ENCODE peak calls at places on chromosomes 11 and 22, in ten cellular contexts. One of them, this sample, is unnamed.

GRCh38 chr11:45798793-45799441 is 6.0 kb upstream of the SLC35C1 start:
- DNase-seq in B cell: no peak
- DNase-seq in lower lobe of right lung: peak
- DNase-seq in GM06990: no peak
- DNase-seq in cardiac fibroblast: no peak
- DNase-seq in upper lobe of left lung: no peak
- DNase-seq in chondrocyte: no peak
- DNase-seq in Calu3: no peak
- DNase-seq in HL-60: no peak
- DNase-seq in cardiac muscle cell: no peak
- DNase-seq in this sample: no peak

GRCh38 chr11:119710417-119710816 is 18.6 kb downstream of the NECTIN1 start:
- DNase-seq in cardiac muscle cell: no peak
- DNase-seq in GM06990: no peak
- DNase-seq in cardiac fibroblast: no peak
- DNase-seq in lower lobe of right lung: no peak
- DNase-seq in chondrocyte: no peak
- DNase-seq in B cell: no peak
- DNase-seq in Calu3: no peak
- DNase-seq in upper lobe of left lung: no peak
- DNase-seq in HL-60: no peak
- DNase-seq in this sample: no peak

GRCh38 chr11:116108161-116108560 is 603.9 kb upstream of the CADM1 start:
- DNase-seq in lower lobe of right lung: no peak
- DNase-seq in cardiac fibroblast: no peak
- DNase-seq in Calu3: no peak
- DNase-seq in cardiac muscle cell: no peak
- DNase-seq in HL-60: no peak
- DNase-seq in chondrocyte: no peak
- DNase-seq in upper lobe of left lung: no peak
- DNase-seq in B cell: no peak
- DNase-seq in GM06990: no peak
- DNase-seq in this sample: no peak

GRCh38 chr22:50738649-50739227 is 734 bp downstream of the ACR start:
- DNase-seq in cardiac fibroblast: no peak
- DNase-seq in B cell: no peak
- DNase-seq in lower lobe of right lung: no peak
- DNase-seq in chondrocyte: no peak
- DNase-seq in GM06990: no peak
- DNase-seq in cardiac muscle cell: no peak
- DNase-seq in upper lobe of left lung: no peak
- DNase-seq in HL-60: no peak
- DNase-seq in Calu3: no peak
- DNase-seq in this sample: no peak

GRCh38 chr11:73143126-73143838 is 1.2 kb upstream of the FCHSD2 start:
- DNase-seq in B cell: no peak
- DNase-seq in cardiac fibroblast: peak
- DNase-seq in upper lobe of left lung: no peak
- DNase-seq in Calu3: no peak
- DNase-seq in HL-60: peak
- DNase-seq in cardiac muscle cell: peak
- DNase-seq in lower lobe of right lung: no peak
- DNase-seq in chondrocyte: no peak
- DNase-seq in GM06990: peak
- DNase-seq in this sample: no peak

GRCh38 chr11:44427432-44427831 is 117.5 kb upstream of the ALX4 start:
- DNase-seq in GM06990: no peak
- DNase-seq in B cell: peak
- DNase-seq in lower lobe of right lung: no peak
- DNase-seq in cardiac fibroblast: no peak
- DNase-seq in upper lobe of left lung: no peak
- DNase-seq in HL-60: peak
- DNase-seq in cardiac muscle cell: peak
- DNase-seq in Calu3: peak
- DNase-seq in chondrocyte: no peak
- DNase-seq in this sample: no peak

GRCh38 chr11:34263462-34264186 is 94.2 kb downstream of the ABTB2 start:
- DNase-seq in chondrocyte: no peak
- DNase-seq in upper lobe of left lung: no peak
- DNase-seq in B cell: no peak
- DNase-seq in cardiac muscle cell: no peak
- DNase-seq in GM06990: no peak
- DNase-seq in HL-60: no peak
- DNase-seq in Calu3: peak
- DNase-seq in lower lobe of right lung: peak
- DNase-seq in cardiac fibroblast: peak
- DNase-seq in this sample: peak

GRCh38 chr11:118533769-118534729 is 3.1 kb downstream of the TMEM25 start:
- DNase-seq in B cell: no peak
- DNase-seq in lower lobe of right lung: no peak
- DNase-seq in cardiac fibroblast: no peak
- DNase-seq in Calu3: no peak
- DNase-seq in HL-60: no peak
- DNase-seq in GM06990: no peak
- DNase-seq in upper lobe of left lung: no peak
- DNase-seq in chondrocyte: no peak
- DNase-seq in cardiac muscle cell: no peak
- DNase-seq in this sample: no peak

GRCh38 chr22:50696799-50697561 is 24.4 kb downstream of the SHANK3 start:
- DNase-seq in chondrocyte: peak
- DNase-seq in GM06990: no peak
- DNase-seq in lower lobe of right lung: peak
- DNase-seq in cardiac muscle cell: peak
- DNase-seq in cardiac fibroblast: no peak
- DNase-seq in upper lobe of left lung: peak
- DNase-seq in Calu3: peak
- DNase-seq in B cell: no peak
- DNase-seq in HL-60: no peak
- DNase-seq in this sample: peak

GRCh38 chr11:34525098-34525497 is 11.5 kb upstream of the ELF5 start:
- DNase-seq in upper lobe of left lung: no peak
- DNase-seq in lower lobe of right lung: no peak
- DNase-seq in chondrocyte: no peak
- DNase-seq in GM06990: no peak
- DNase-seq in B cell: no peak
- DNase-seq in Calu3: no peak
- DNase-seq in cardiac fibroblast: no peak
- DNase-seq in HL-60: no peak
- DNase-seq in cardiac muscle cell: no peak
- DNase-seq in this sample: no peak

GRCh38 chr11:64799925-64800632 is 2.9 kb downstream of the MAP4K2 start:
- DNase-seq in lower lobe of right lung: no peak
- DNase-seq in upper lobe of left lung: no peak
- DNase-seq in GM06990: no peak
- DNase-seq in cardiac muscle cell: no peak
- DNase-seq in B cell: no peak
- DNase-seq in cardiac fibroblast: no peak
- DNase-seq in HL-60: no peak
- DNase-seq in chondrocyte: peak
- DNase-seq in Calu3: no peak
- DNase-seq in this sample: no peak

GRCh38 chr22:25334091-25334490 is 114.7 kb downstream of the CRYBB2 start:
- DNase-seq in cardiac muscle cell: peak
- DNase-seq in HL-60: peak
- DNase-seq in lower lobe of right lung: no peak
- DNase-seq in upper lobe of left lung: no peak
- DNase-seq in chondrocyte: no peak
- DNase-seq in cardiac fibroblast: peak
- DNase-seq in Calu3: peak
- DNase-seq in B cell: peak
- DNase-seq in GM06990: no peak
- DNase-seq in this sample: peak

GRCh38 chr11:30478923-30479322 is 107.2 kb downstream of the MPPED2 start:
- DNase-seq in cardiac muscle cell: peak
- DNase-seq in GM06990: no peak
- DNase-seq in upper lobe of left lung: no peak
- DNase-seq in Calu3: no peak
- DNase-seq in cardiac fibroblast: no peak
- DNase-seq in B cell: no peak
- DNase-seq in HL-60: no peak
- DNase-seq in chondrocyte: no peak
- DNase-seq in lower lobe of right lung: no peak
- DNase-seq in this sample: no peak

DNA sequence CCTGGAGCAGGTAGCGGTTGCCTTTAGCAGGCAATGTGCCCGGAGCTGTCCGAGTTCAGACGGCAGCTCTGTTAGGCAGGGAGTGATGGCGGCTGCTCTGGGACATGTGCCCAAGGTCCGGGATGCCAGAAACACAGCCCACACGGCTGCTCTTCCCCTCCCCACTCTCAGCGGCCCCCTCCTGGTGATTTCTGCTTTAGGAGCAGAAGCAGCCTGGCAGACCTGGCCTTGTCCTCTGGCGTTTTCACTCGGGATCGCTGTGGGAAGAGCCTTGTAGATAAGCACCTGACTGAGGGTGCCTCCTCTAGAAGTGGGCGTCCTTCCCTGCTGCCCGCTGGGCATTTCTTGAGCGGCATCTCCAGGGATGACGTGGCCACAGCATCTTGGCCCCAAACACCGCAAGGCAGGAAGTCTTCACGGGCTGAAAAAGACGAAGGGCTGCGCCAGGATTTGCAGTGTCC is 392.2 kb downstream of the TBC1D22A start:
- DNase-seq in HL-60: no peak
- DNase-seq in B cell: no peak
- DNase-seq in lower lobe of right lung: no peak
- DNase-seq in cardiac muscle cell: peak
- DNase-seq in chondrocyte: no peak
- DNase-seq in cardiac fibroblast: peak
- DNase-seq in upper lobe of left lung: no peak
- DNase-seq in Calu3: no peak
- DNase-seq in GM06990: no peak
- DNase-seq in this sample: peak
- TF ChIP-seq CTCF in HL-60: no peak
- TF ChIP-seq CTCF in B cell: no peak
- TF ChIP-seq CTCF in lower lobe of right lung: no peak
- TF ChIP-seq CTCF in cardiac muscle cell: peak
- TF ChIP-seq CTCF in chondrocyte: no peak
- TF ChIP-seq CTCF in cardiac fibroblast: no peak
- TF ChIP-seq CTCF in upper lobe of left lung: no peak
- TF ChIP-seq CTCF in Calu3: no peak
- TF ChIP-seq CTCF in GM06990: no peak
- TF ChIP-seq CTCF in this sample: no peak

GRCh38 chr11:13207270-13207664 is 70.3 kb upstream of the BMAL1 start:
- DNase-seq in cardiac fibroblast: no peak
- DNase-seq in GM06990: no peak
- DNase-seq in HL-60: no peak
- DNase-seq in upper lobe of left lung: no peak
- DNase-seq in lower lobe of right lung: no peak
- DNase-seq in Calu3: no peak
- DNase-seq in chondrocyte: no peak
- DNase-seq in cardiac muscle cell: no peak
- DNase-seq in B cell: no peak
- DNase-seq in this sample: no peak
- TF ChIP-seq CTCF in cardiac fibroblast: peak
- TF ChIP-seq CTCF in GM06990: no peak
- TF ChIP-seq CTCF in HL-60: no peak
- TF ChIP-seq CTCF in upper lobe of left lung: no peak
- TF ChIP-seq CTCF in lower lobe of right lung: no peak
- TF ChIP-seq CTCF in Calu3: no peak
- TF ChIP-seq CTCF in chondrocyte: no peak
- TF ChIP-seq CTCF in cardiac muscle cell: peak
- TF ChIP-seq CTCF in B cell: no peak
- TF ChIP-seq CTCF in this sample: peak

GRCh38 chr11:1881442-1882264 is 10.0 kb downstream of the PRR33 start:
- DNase-seq in cardiac fibroblast: no peak
- DNase-seq in upper lobe of left lung: peak
- DNase-seq in Calu3: no peak
- DNase-seq in lower lobe of right lung: no peak
- DNase-seq in chondrocyte: peak
- DNase-seq in HL-60: no peak
- DNase-seq in cardiac muscle cell: no peak
- DNase-seq in B cell: peak
- DNase-seq in GM06990: no peak
- DNase-seq in this sample: no peak

GRCh38 chr11:1884123-1884415 is 7.6 kb downstream of the PRR33 start:
- DNase-seq in B cell: no peak
- DNase-seq in GM06990: no peak
- DNase-seq in lower lobe of right lung: no peak
- DNase-seq in Calu3: no peak
- DNase-seq in HL-60: no peak
- DNase-seq in chondrocyte: no peak
- DNase-seq in upper lobe of left lung: no peak
- DNase-seq in cardiac muscle cell: no peak
- DNase-seq in cardiac fibroblast: no peak
- DNase-seq in this sample: no peak

GRCh38 chr11:1880746-1881441 is 10.8 kb downstream of the PRR33 start:
- DNase-seq in chondrocyte: peak
- DNase-seq in lower lobe of right lung: no peak
- DNase-seq in Calu3: no peak
- DNase-seq in B cell: no peak
- DNase-seq in cardiac muscle cell: no peak
- DNase-seq in cardiac fibroblast: peak
- DNase-seq in GM06990: no peak
- DNase-seq in HL-60: no peak
- DNase-seq in upper lobe of left lung: peak
- DNase-seq in this sample: no peak

GRCh38 chr11:1883342-1884122 is 8.2 kb downstream of the PRR33 start:
- DNase-seq in cardiac muscle cell: no peak
- DNase-seq in lower lobe of right lung: no peak
- DNase-seq in Calu3: no peak
- DNase-seq in upper lobe of left lung: no peak
- DNase-seq in chondrocyte: peak
- DNase-seq in HL-60: no peak
- DNase-seq in B cell: no peak
- DNase-seq in GM06990: no peak
- DNase-seq in cardiac fibroblast: no peak
- DNase-seq in this sample: no peak

GRCh38 chr11:1882265-1883238 is 9.1 kb downstream of the PRR33 start:
- DNase-seq in chondrocyte: peak
- DNase-seq in GM06990: peak
- DNase-seq in lower lobe of right lung: peak
- DNase-seq in cardiac muscle cell: peak
- DNase-seq in Calu3: peak
- DNase-seq in upper lobe of left lung: peak
- DNase-seq in HL-60: peak
- DNase-seq in B cell: peak
- DNase-seq in cardiac fibroblast: peak
- DNase-seq in this sample: peak
- TF ChIP-seq CTCF in chondrocyte: peak
- TF ChIP-seq CTCF in GM06990: peak
- TF ChIP-seq CTCF in lower lobe of right lung: peak
- TF ChIP-seq CTCF in cardiac muscle cell: peak
- TF ChIP-seq CTCF in Calu3: peak
- TF ChIP-seq CTCF in upper lobe of left lung: peak
- TF ChIP-seq CTCF in HL-60: peak
- TF ChIP-seq CTCF in B cell: peak
- TF ChIP-seq CTCF in cardiac fibroblast: peak
- TF ChIP-seq CTCF in this sample: peak

DNA sequence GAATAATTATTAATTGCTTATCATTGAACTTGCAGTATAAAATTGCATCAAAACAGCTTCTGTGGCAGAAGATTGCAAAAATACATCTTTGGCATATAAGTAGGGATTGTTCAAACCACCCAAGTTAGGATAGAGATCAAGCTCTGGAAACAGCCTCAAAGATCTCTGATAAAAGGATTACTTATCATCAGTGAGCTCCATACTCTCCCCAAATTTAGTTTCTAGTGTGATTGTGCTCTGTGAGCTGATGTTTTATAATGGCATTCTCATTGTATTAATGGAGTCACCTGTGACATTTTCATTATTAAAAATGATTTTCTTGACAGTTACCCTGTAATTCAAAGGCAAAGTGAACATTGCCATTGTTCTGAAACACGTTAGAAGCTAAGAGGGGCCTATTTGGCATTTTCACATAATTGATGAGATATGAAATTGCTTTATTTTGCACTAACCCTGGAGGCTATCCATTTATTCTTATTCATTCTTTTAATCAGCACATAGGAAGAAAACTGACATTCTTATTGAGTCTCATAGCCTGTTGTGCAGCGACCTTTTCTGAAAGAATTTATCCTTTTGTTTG is 626.3 kb upstream of the ANO5 start:
- DNase-seq in cardiac muscle cell: no peak
- DNase-seq in Calu3: no peak
- DNase-seq in cardiac fibroblast: no peak
- DNase-seq in GM06990: no peak
- DNase-seq in chondrocyte: no peak
- DNase-seq in upper lobe of left lung: no peak
- DNase-seq in HL-60: no peak
- DNase-seq in lower lobe of right lung: no peak
- DNase-seq in B cell: no peak
- DNase-seq in this sample: no peak
- TF ChIP-seq CTCF in cardiac muscle cell: no peak
- TF ChIP-seq CTCF in Calu3: no peak
- TF ChIP-seq CTCF in cardiac fibroblast: no peak
- TF ChIP-seq CTCF in GM06990: no peak
- TF ChIP-seq CTCF in chondrocyte: no peak
- TF ChIP-seq CTCF in upper lobe of left lung: no peak
- TF ChIP-seq CTCF in HL-60: no peak
- TF ChIP-seq CTCF in lower lobe of right lung: no peak
- TF ChIP-seq CTCF in B cell: no peak
- TF ChIP-seq CTCF in this sample: no peak